ENCODE peak calls at places on chromosome 2, in five cellular contexts. Z, D, S, O and Q are unnamed samples.

GRCh38 chr2:29281585-29281984 is 166.4 kb downstream of the CLIP4 start:
- DNase-seq in Z (peak), D (peak), S (no peak), O (no peak), Q (peak)

GRCh38 chr2:239192975-239193374 is 207.8 kb downstream of the HDAC4 start:
- DNase-seq in Z (no peak), D (no peak), S (no peak), O (no peak), Q (no peak)

GRCh38 chr2:59025157-59025757 is 784.1 kb upstream of the FANCL start:
- DNase-seq in Z (peak), D (peak), S (peak), O (peak), Q (peak)

GRCh38 chr2:25275575-25275965 is 66.2 kb downstream of the DNMT3A start:
- DNase-seq in Z (no peak), D (no peak), S (no peak), O (no peak), Q (no peak)

GRCh38 chr2:52877703-52878102 is 889.9 kb upstream of the CHAC2 start:
- DNase-seq in Z (no peak), D (no peak), S (no peak), O (no peak), Q (no peak)

GRCh38 chr2:88697361-88698026 is 6.0 kb downstream of the RPIA start:
- DNase-seq in Z (no peak), D (no peak), S (no peak), O (peak), Q (no peak)

GRCh38 chr2:206463685-206464084 is 20.4 kb downstream of the ADAM23 start:
- DNase-seq in Z (no peak), D (no peak), S (no peak), O (no peak), Q (no peak)

GRCh38 chr2:237195396-237196119 is 109.9 kb downstream of the COPS8 start:
- DNase-seq in Z (peak), D (no peak), S (no peak), O (no peak), Q (no peak)

GRCh38 chr2:28314968-28315367 is 77.7 kb upstream of the FOSL2 start:
- DNase-seq in Z (no peak), D (no peak), S (no peak), O (no peak), Q (no peak)

GRCh38 chr2:123179526-123179925 is 845.6 kb upstream of the CNTNAP5 start:
- DNase-seq in Z (no peak), D (no peak), S (no peak), O (peak), Q (peak)

GRCh38 chr2:557635-558301 is 119.4 kb downstream of the TMEM18 start:
- DNase-seq in Z (no peak), D (no peak), S (no peak), O (no peak), Q (no peak)

GRCh38 chr2:72109904-72110303 is 37.8 kb downstream of the CYP26B1 start:
- DNase-seq in Z (no peak), D (no peak), S (no peak), O (no peak), Q (no peak)

GRCh38 chr2:146964494-146964893 is 880.3 kb upstream of the ACVR2A start:
- DNase-seq in Z (no peak), D (no peak), S (no peak), O (no peak), Q (no peak)

GRCh38 chr2:42098571-42099430 is 51.0 kb downstream of the PKDCC start:
- DNase-seq in Z (no peak), D (no peak), S (peak), O (peak), Q (peak)

GRCh38 chr2:224560549-224560948 is 24.6 kb downstream of the CUL3 start:
- DNase-seq in Z (no peak), D (no peak), S (no peak), O (no peak), Q (no peak)

GRCh38 chr2:200225943-200226342 is 80.5 kb upstream of the SPATS2L start:
- DNase-seq in Z (no peak), D (no peak), S (no peak), O (no peak), Q (peak)

GRCh38 chr2:1731512-1731962 is 12.8 kb downstream of the PXDN start:
- DNase-seq in Z (peak), D (no peak), S (no peak), O (no peak), Q (peak)

GRCh38 chr2:105085525-105085924 is 47.7 kb downstream of the MRPS9 start:
- DNase-seq in Z (no peak), D (no peak), S (no peak), O (no peak), Q (no peak)

GRCh38 chr2:240781471-240782220 is 38.4 kb downstream of the KIF1A start:
- DNase-seq in Z (no peak), D (no peak), S (no peak), O (no peak), Q (no peak)

GRCh38 chr2:234003972-234004617 is 46.4 kb upstream of the SPP2 start:
- DNase-seq in Z (peak), D (no peak), S (no peak), O (peak), Q (peak)

GRCh38 chr2:38537937-38538525 is 64.7 kb downstream of the HNRNPLL start:
- DNase-seq in Z (no peak), D (no peak), S (no peak), O (no peak), Q (no peak)

GRCh38 chr2:9423922-9424272 is 443 bp downstream of the CPSF3 start:
- DNase-seq in Z (peak), D (no peak), S (no peak), O (peak), Q (peak)

DNA sequence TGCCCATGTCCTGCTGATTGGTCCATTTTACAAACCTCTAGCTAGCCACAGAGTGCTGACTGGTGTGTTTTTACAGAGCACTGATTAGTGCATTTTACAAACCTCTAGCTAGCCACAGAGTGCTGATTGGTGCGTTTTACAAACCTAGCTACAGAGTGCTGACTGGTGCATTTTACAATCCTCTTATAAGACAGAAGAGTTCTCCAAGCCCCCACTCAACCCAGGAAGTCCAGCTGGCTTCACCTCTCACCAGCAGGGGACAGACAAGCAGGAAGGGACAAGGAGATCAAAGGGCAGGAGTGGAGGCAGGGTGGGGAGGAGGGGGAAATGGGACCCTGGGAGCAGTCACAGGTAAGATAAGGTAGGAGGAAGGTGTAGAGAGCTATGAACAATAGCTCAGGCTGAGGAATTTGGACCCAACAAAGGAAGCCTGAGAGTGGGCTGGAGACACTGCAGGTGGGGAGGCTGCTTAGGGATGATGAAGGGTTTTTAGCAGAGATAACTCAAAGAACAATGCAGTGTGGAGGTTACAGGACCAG is 37.1 kb downstream of the SH2D6 start:
- DNase-seq in Z (no peak), D (no peak), S (no peak), O (no peak), Q (no peak)
- TF ChIP-seq CTCF in Z (no peak), D (no peak), S (no peak), O (no peak), Q (no peak)

GRCh38 chr2:203484266-203485112 is 50.6 kb downstream of the RAPH1 start:
- DNase-seq in Z (peak), D (no peak), S (no peak), O (peak), Q (peak)
- TF ChIP-seq CTCF in Z (peak), D (peak), S (peak), O (peak), Q (peak)

DNA sequence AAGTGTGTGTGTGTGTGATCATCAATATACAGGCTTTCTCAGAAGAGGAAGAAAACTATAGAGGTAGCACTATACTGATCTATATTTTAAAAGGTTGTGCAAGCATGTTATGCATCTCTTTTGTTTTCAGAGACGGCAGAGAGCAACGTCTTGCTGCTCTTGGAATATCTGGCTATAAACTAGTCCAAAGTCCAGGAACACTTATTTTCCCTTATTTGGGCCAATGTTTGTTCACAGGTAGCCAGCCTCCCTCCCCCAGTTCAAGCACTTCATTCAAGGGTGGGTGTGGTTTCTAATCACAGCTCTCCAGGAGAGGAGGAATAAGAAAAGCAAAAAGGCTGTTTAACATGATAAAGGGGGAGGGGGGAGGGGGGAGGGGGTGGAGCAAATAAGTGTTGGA is 4.2 kb downstream of the FZD5 start:
- DNase-seq in Z (no peak), D (no peak), S (no peak), O (no peak), Q (no peak)
- TF ChIP-seq CTCF in Z (no peak), D (no peak), S (no peak), O (no peak), Q (no peak)

GRCh38 chr2:96260404-96261260 is 5.2 kb downstream of the TMEM127 start:
- DNase-seq in Z (peak), D (peak), S (peak), O (peak), Q (peak)
- TF ChIP-seq CTCF in Z (peak), D (peak), S (peak), O (peak), Q (peak)

DNA sequence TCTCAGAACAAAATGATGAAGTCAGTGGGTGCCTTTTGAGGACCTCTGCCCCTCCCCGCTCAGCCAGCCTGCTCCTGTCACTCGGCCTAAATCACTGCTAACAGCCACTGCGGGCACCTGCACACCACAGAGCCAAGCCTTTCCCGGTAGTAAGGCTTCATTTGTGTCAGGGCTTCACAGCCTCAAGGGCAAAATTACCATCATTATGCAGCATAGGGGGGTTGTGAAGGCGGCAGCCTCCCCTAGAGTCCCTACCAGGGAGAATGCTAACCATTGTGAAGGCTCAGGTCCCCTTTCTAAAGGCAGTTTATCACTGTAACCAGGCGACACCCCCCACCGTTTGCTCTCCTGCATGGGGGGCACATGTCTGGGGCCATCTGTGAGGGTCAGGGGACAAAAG is 519.8 kb upstream of the MYT1L start:
- DNase-seq in Z (no peak), D (no peak), S (no peak), O (no peak), Q (no peak)
- TF ChIP-seq CTCF in Z (no peak), D (no peak), S (no peak), O (no peak), Q (no peak)

GRCh38 chr2:12175323-12175722 is 428.9 kb downstream of the LPIN1 start:
- DNase-seq in Z (no peak), D (no peak), S (no peak), O (no peak), Q (no peak)

GRCh38 chr2:12170151-12170550 is 423.7 kb downstream of the LPIN1 start:
- DNase-seq in Z (no peak), D (no peak), S (no peak), O (no peak), Q (no peak)

GRCh38 chr2:12176621-12177020 is 430.2 kb downstream of the LPIN1 start:
- DNase-seq in Z (no peak), D (peak), S (no peak), O (no peak), Q (no peak)

GRCh38 chr2:12173943-12174340 is 427.5 kb downstream of the LPIN1 start:
- DNase-seq in Z (no peak), D (no peak), S (no peak), O (no peak), Q (no peak)

DNA sequence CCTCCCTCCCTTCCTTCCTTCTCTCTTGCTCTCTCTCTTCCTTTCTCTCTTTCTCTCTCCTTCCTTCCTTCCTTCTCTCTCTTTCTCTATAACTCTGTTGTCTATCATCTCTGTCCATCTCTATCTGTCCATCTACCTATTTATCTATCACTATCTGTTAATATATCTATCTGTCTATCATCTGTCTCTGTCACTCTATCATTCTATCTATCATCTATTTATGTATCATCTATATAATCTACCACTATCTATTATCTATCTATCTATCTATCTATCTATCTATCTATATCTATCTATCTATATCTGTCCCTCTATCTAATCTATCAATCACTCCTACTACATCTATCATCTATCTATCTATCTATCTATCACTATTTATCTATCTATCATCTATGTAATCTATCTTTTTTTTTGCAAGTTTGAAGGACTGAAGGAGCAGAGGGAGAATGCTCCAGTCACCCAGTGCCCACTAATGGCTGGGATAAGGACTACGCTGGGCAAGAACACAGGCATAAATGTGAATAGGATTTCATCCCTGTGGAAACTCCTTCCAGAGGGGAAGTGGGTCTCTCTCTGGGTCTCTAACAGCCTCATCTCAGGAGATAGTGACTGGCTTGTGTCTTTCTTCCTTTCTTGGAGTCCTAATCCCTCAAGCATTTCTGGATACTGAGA is 427.0 kb downstream of the LPIN1 start:
- DNase-seq in Z (no peak), D (no peak), S (no peak), O (peak), Q (peak)
- TF ChIP-seq CTCF in Z (peak), D (peak), S (no peak), O (no peak), Q (peak)

GRCh38 chr2:219003267-219003634 is 10.0 kb upstream of the CRYBA2 start:
- DNase-seq in Z (no peak), D (no peak), S (no peak), O (no peak), Q (no peak)

GRCh38 chr2:219003979-219004378 is 10.8 kb upstream of the CRYBA2 start:
- DNase-seq in Z (no peak), D (no peak), S (no peak), O (no peak), Q (no peak)

GRCh38 chr2:219001577-219002394 is 8.6 kb upstream of the CRYBA2 start:
- DNase-seq in Z (no peak), D (peak), S (peak), O (no peak), Q (no peak)

GRCh38 chr2:219001100-219001576 is 7.9 kb upstream of the CRYBA2 start:
- DNase-seq in Z (no peak), D (no peak), S (no peak), O (no peak), Q (no peak)

GRCh38 chr2:219002395-219003266 is 9.4 kb upstream of the CRYBA2 start:
- DNase-seq in Z (peak), D (peak), S (peak), O (no peak), Q (peak)
- TF ChIP-seq CTCF in Z (no peak), D (peak), S (peak), O (peak), Q (peak)

GRCh38 chr2:181658444-181658843 is 1.5 kb upstream of the CERKL start:
- DNase-seq in Z (no peak), D (no peak), S (no peak), O (peak), Q (no peak)

GRCh38 chr2:181660181-181660580 is 3.3 kb upstream of the CERKL start:
- DNase-seq in Z (no peak), D (no peak), S (no peak), O (no peak), Q (no peak)

GRCh38 chr2:181655519-181655918 is 1.4 kb downstream of the CERKL start:
- DNase-seq in Z (peak), D (no peak), S (no peak), O (no peak), Q (no peak)

GRCh38 chr2:181657379-181657778 is 474 bp upstream of the CERKL start:
- DNase-seq in Z (no peak), D (no peak), S (no peak), O (no peak), Q (no peak)

GRCh38 chr2:181656450-181657261 is at the start of gene CERKL:
- DNase-seq in Z (peak), D (peak), S (peak), O (peak), Q (peak)
- TF ChIP-seq CTCF in Z (no peak), D (no peak), S (peak), O (no peak), Q (no peak)

GRCh38 chr2:227125506-227125905 is 38.5 kb downstream of the COL4A4 start:
- DNase-seq in Z (no peak), D (peak), S (no peak), O (no peak), Q (peak)
- TF ChIP-seq CTCF in Z (no peak), D (peak), S (no peak), O (peak), Q (peak)

DNA sequence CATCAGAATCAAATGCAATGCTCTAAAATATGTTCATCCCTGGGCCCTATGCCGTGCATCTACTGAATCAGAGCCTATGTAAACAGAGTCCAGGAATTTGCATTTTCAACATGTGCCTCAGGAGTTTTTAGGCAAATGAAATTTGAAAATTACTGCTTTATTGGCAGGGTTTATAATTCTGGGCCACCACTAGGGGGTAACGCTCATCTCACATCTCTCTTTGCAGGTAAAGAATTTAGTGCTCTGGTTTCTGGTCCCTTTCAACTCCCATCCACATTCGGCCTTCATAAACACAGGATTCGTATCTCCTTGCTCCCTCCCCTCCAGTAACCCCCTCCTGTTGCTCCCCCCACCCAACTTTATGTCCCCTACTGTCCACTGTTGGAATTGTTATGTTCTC is 49.3 kb downstream of the LYPD6B start:
- DNase-seq in Z (no peak), D (no peak), S (no peak), O (peak), Q (no peak)
- TF ChIP-seq CTCF in Z (peak), D (peak), S (no peak), O (peak), Q (no peak)